ENCODE peak calls at places on chromosome X, in five cellular contexts. One of them, this sample, is unnamed.

GRCh38 chrX:56314334-56314733 is 82.2 kb downstream of the KLF8 start:
- DNase-seq in astrocyte: no peak
- DNase-seq in fibroblast of lung: no peak
- DNase-seq in cardiac muscle cell: no peak
- DNase-seq in Peyer's patch: no peak
- DNase-seq in this sample: no peak

GRCh38 chrX:132023896-132024386 is 839 bp downstream of the STK26 start:
- DNase-seq in astrocyte: no peak
- DNase-seq in fibroblast of lung: no peak
- DNase-seq in cardiac muscle cell: no peak
- DNase-seq in Peyer's patch: no peak
- DNase-seq in this sample: no peak

GRCh38 chrX:7086384-7086783 is 61.1 kb upstream of the STS start:
- DNase-seq in astrocyte: peak; percentile 23
- DNase-seq in fibroblast of lung: no peak
- DNase-seq in cardiac muscle cell: no peak
- DNase-seq in Peyer's patch: no peak
- DNase-seq in this sample: no peak

GRCh38 chrX:110341189-110342035 is 17.2 kb upstream of the RTL9 start:
- DNase-seq in astrocyte: peak; percentile 84
- DNase-seq in fibroblast of lung: peak; percentile 83
- DNase-seq in cardiac muscle cell: peak; percentile 74
- DNase-seq in Peyer's patch: no peak
- DNase-seq in this sample: no peak

GRCh38 chrX:349702-350101 is 31.1 kb upstream of the GTPBP6 start:
- DNase-seq in astrocyte: no peak
- DNase-seq in fibroblast of lung: no peak
- DNase-seq in cardiac muscle cell: no peak
- DNase-seq in Peyer's patch: no peak
- DNase-seq in this sample: no peak

GRCh38 chrX:75086731-75087195 is 69.3 kb downstream of the ABCB7 start:
- DNase-seq in astrocyte: no peak
- DNase-seq in fibroblast of lung: peak; percentile 51
- DNase-seq in cardiac muscle cell: peak; percentile 56
- DNase-seq in Peyer's patch: no peak
- DNase-seq in this sample: no peak

GRCh38 chrX:52576946-52577345 is 60.1 kb upstream of the XAGE1B start:
- DNase-seq in astrocyte: no peak
- DNase-seq in fibroblast of lung: no peak
- DNase-seq in cardiac muscle cell: no peak
- DNase-seq in Peyer's patch: no peak
- DNase-seq in this sample: peak; percentile 26

GRCh38 chrX:317424-318067 is 1.1 kb downstream of the GTPBP6 start:
- DNase-seq in astrocyte: no peak
- DNase-seq in fibroblast of lung: no peak
- DNase-seq in cardiac muscle cell: no peak
- DNase-seq in Peyer's patch: no peak
- DNase-seq in this sample: no peak

GRCh38 chrX:140432328-140433025 is 72.4 kb downstream of the SOX3 start:
- DNase-seq in astrocyte: peak; percentile 31
- DNase-seq in fibroblast of lung: peak; percentile 24
- DNase-seq in cardiac muscle cell: no peak
- DNase-seq in Peyer's patch: no peak
- DNase-seq in this sample: no peak

GRCh38 chrX:134998246-134998645 is 7.5 kb downstream of the SMIM10 start:
- DNase-seq in astrocyte: no peak
- DNase-seq in fibroblast of lung: no peak
- DNase-seq in cardiac muscle cell: no peak
- DNase-seq in Peyer's patch: no peak
- DNase-seq in this sample: no peak

GRCh38 chrX:147978931-147979330 is 2.2 kb upstream of the FMR1NB start:
- DNase-seq in astrocyte: no peak
- DNase-seq in fibroblast of lung: no peak
- DNase-seq in cardiac muscle cell: no peak
- DNase-seq in Peyer's patch: no peak
- DNase-seq in this sample: no peak

GRCh38 chrX:43493751-43494150 is 162.3 kb upstream of the MAOA start:
- DNase-seq in astrocyte: no peak
- DNase-seq in fibroblast of lung: peak; percentile 3
- DNase-seq in cardiac muscle cell: peak; percentile 1
- DNase-seq in Peyer's patch: no peak
- DNase-seq in this sample: no peak

GRCh38 chrX:35622601-35623000 is 175.5 kb upstream of the MAGEB16 start:
- DNase-seq in astrocyte: no peak
- DNase-seq in fibroblast of lung: no peak
- DNase-seq in cardiac muscle cell: no peak
- DNase-seq in Peyer's patch: no peak
- DNase-seq in this sample: no peak

GRCh38 chrX:21398424-21398823 is 24.2 kb downstream of the CNKSR2 start:
- DNase-seq in astrocyte: peak; percentile 10
- DNase-seq in fibroblast of lung: no peak
- DNase-seq in cardiac muscle cell: no peak
- DNase-seq in Peyer's patch: no peak
- DNase-seq in this sample: no peak

GRCh38 chrX:78555401-78555980 is 103.6 kb downstream of the RTL3 start:
- DNase-seq in astrocyte: no peak
- DNase-seq in fibroblast of lung: peak; percentile 2
- DNase-seq in cardiac muscle cell: peak; percentile 6
- DNase-seq in Peyer's patch: no peak
- DNase-seq in this sample: no peak

GRCh38 chrX:19549838-19550237 is 34.5 kb upstream of the MAP3K15 start:
- DNase-seq in astrocyte: no peak
- DNase-seq in fibroblast of lung: no peak
- DNase-seq in cardiac muscle cell: no peak
- DNase-seq in Peyer's patch: no peak
- DNase-seq in this sample: no peak

GRCh38 chrX:21606037-21606436 is 52.1 kb downstream of the KLHL34 start:
- DNase-seq in astrocyte: no peak
- DNase-seq in fibroblast of lung: peak; percentile 42
- DNase-seq in cardiac muscle cell: no peak
- DNase-seq in Peyer's patch: no peak
- DNase-seq in this sample: no peak

GRCh38 chrX:99777912-99778311 is 632.2 kb downstream of the PCDH19 start:
- DNase-seq in astrocyte: no peak
- DNase-seq in fibroblast of lung: no peak
- DNase-seq in cardiac muscle cell: no peak
- DNase-seq in Peyer's patch: no peak
- DNase-seq in this sample: no peak

GRCh38 chrX:48736303-48736702 is 25.2 kb upstream of the GLOD5 start:
- DNase-seq in astrocyte: no peak
- DNase-seq in fibroblast of lung: no peak
- DNase-seq in cardiac muscle cell: no peak
- DNase-seq in Peyer's patch: no peak
- DNase-seq in this sample: no peak

GRCh38 chrX:46198858-46199257 is 346.4 kb downstream of the ZNF674 start:
- DNase-seq in astrocyte: no peak
- DNase-seq in fibroblast of lung: peak; percentile 6
- DNase-seq in cardiac muscle cell: no peak
- DNase-seq in Peyer's patch: no peak
- DNase-seq in this sample: no peak

GRCh38 chrX:119237526-119238035 is 1.5 kb downstream of the PGRMC1 start:
- DNase-seq in astrocyte: no peak
- DNase-seq in fibroblast of lung: peak; percentile 1
- DNase-seq in cardiac muscle cell: peak; percentile 5
- DNase-seq in Peyer's patch: no peak
- DNase-seq in this sample: no peak

GRCh38 chrX:119238557-119238956 is 2.5 kb downstream of the PGRMC1 start:
- DNase-seq in astrocyte: peak; percentile 13
- DNase-seq in fibroblast of lung: peak; percentile 2
- DNase-seq in cardiac muscle cell: peak; percentile 3
- DNase-seq in Peyer's patch: no peak
- DNase-seq in this sample: no peak

GRCh38 chrX:119235872-119236598 is at the start of gene PGRMC1:
- DNase-seq in astrocyte: peak; percentile 51
- DNase-seq in fibroblast of lung: peak; percentile 76
- DNase-seq in cardiac muscle cell: peak; percentile 86
- DNase-seq in Peyer's patch: peak; percentile 87
- DNase-seq in this sample: peak; percentile 91

GRCh38 chrX:119236599-119237525 is 777 bp downstream of the PGRMC1 start:
- DNase-seq in astrocyte: peak; percentile 78
- DNase-seq in fibroblast of lung: peak; percentile 66
- DNase-seq in cardiac muscle cell: peak; percentile 46
- DNase-seq in Peyer's patch: peak; percentile 58
- DNase-seq in this sample: no peak

DNA sequence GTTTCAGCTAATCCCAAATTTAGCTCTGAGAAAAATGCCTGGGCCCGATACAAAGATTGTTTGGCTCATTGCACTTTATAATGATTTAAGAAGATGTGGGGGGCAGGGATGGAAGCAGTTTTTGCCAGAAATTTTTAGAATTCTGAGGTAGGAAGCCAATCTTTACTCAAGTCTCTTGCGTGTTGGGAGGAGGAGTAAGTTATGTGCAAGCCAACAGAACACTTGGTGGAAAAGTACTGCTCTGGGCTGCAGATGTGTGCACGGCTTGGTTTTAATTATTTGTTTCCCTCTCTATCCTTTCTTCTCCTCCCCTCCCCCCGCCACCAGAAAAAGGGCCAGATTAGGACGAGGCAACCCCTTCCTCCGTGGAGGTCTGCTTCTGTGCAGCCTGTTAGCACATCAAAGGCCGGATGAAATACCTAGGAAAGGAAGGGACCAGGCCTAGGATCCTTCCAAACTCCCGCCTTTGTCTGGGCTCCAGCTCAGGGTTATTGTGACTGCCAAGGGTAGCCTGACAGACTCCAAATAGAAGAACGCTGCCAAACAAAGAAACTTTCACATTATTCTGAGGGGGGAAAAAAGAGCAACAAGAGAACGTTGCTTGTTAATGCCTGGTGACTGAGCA is 1.0 kb upstream of the PGRMC1 start:
- DNase-seq in astrocyte: no peak
- DNase-seq in fibroblast of lung: peak; percentile 1
- DNase-seq in cardiac muscle cell: peak; percentile 41
- DNase-seq in Peyer's patch: no peak
- DNase-seq in this sample: no peak
- H3K4me3 ChIP-seq in astrocyte: no peak overlapping the region
- H3K4me3 ChIP-seq in fibroblast of lung: no peak overlapping the region
- H3K4me3 ChIP-seq in cardiac muscle cell: no peak overlapping the region
- H3K4me3 ChIP-seq in Peyer's patch: no peak overlapping the region
- H3K4me3 ChIP-seq in this sample: peak overlapping the region; percentile 80

GRCh38 chrX:9533611-9534010 is 68.8 kb downstream of the TBL1X start:
- DNase-seq in astrocyte: no peak
- DNase-seq in fibroblast of lung: no peak
- DNase-seq in cardiac muscle cell: no peak
- DNase-seq in Peyer's patch: no peak
- DNase-seq in this sample: no peak

GRCh38 chrX:9528498-9528897 is 63.6 kb downstream of the TBL1X start:
- DNase-seq in astrocyte: no peak
- DNase-seq in fibroblast of lung: no peak
- DNase-seq in cardiac muscle cell: no peak
- DNase-seq in Peyer's patch: no peak
- DNase-seq in this sample: no peak

GRCh38 chrX:9529223-9529622 is 64.4 kb downstream of the TBL1X start:
- DNase-seq in astrocyte: no peak
- DNase-seq in fibroblast of lung: no peak
- DNase-seq in cardiac muscle cell: no peak
- DNase-seq in Peyer's patch: no peak
- DNase-seq in this sample: no peak

GRCh38 chrX:9532349-9532748 is 67.5 kb downstream of the TBL1X start:
- DNase-seq in astrocyte: peak; percentile 33
- DNase-seq in fibroblast of lung: no peak
- DNase-seq in cardiac muscle cell: peak; percentile 80
- DNase-seq in Peyer's patch: no peak
- DNase-seq in this sample: no peak

DNA sequence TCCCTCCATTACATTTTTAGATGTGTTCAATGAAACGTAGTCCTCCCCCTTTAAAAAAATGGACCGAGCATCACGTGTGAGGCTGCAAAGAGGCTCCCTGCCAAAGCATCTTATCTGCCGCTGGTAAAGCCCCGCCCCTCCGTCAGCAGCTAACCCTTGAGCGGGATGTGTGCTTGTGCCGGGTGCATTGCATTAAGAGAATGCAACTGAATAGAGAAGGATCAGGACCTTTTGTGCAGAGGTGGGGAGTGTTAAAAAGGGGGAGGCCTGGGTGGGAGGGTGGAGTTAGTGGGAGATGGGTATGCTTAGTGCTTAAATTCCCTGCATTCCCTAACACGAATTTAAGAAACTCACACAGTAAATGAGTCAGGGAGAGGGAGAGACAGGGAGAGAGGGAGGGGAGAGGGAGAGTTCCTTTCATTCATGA is 66.0 kb downstream of the TBL1X start:
- DNase-seq in astrocyte: peak; percentile 82
- DNase-seq in fibroblast of lung: peak; percentile 94
- DNase-seq in cardiac muscle cell: peak; percentile 96
- DNase-seq in Peyer's patch: peak; percentile 52
- DNase-seq in this sample: no peak
- H3K4me1 ChIP-seq in astrocyte: peaks cover 32% of the 10 kb centered on the region
- H3K4me1 ChIP-seq in fibroblast of lung: peaks cover 15% of the 10 kb centered on the region
- H3K4me1 ChIP-seq in cardiac muscle cell: peaks cover 36% of the 10 kb centered on the region
- H3K4me1 ChIP-seq in Peyer's patch: no peaks in the 10 kb centered on the region
- H3K4me1 ChIP-seq in this sample: peaks cover 27% of the 10 kb centered on the region

GRCh38 chrX:28016823-28017222 is 35.6 kb upstream of the DCAF8L1 start:
- DNase-seq in astrocyte: no peak
- DNase-seq in fibroblast of lung: no peak
- DNase-seq in cardiac muscle cell: no peak
- DNase-seq in Peyer's patch: no peak
- DNase-seq in this sample: no peak

GRCh38 chrX:28015993-28016392 is 34.7 kb upstream of the DCAF8L1 start:
- DNase-seq in astrocyte: no peak
- DNase-seq in fibroblast of lung: no peak
- DNase-seq in cardiac muscle cell: no peak
- DNase-seq in Peyer's patch: no peak
- DNase-seq in this sample: no peak

GRCh38 chrX:28010875-28011274 is 29.6 kb upstream of the DCAF8L1 start:
- DNase-seq in astrocyte: no peak
- DNase-seq in fibroblast of lung: no peak
- DNase-seq in cardiac muscle cell: no peak
- DNase-seq in Peyer's patch: no peak
- DNase-seq in this sample: no peak
- H3K4me3 ChIP-seq in astrocyte: no peak overlapping the region
- H3K4me3 ChIP-seq in fibroblast of lung: no peak overlapping the region
- H3K4me3 ChIP-seq in cardiac muscle cell: no peak overlapping the region
- H3K4me3 ChIP-seq in Peyer's patch: no peak overlapping the region
- H3K4me3 ChIP-seq in this sample: no peak overlapping the region

GRCh38 chrX:104450316-104450715 is 115.7 kb upstream of the IL1RAPL2 start:
- DNase-seq in astrocyte: no peak
- DNase-seq in fibroblast of lung: no peak
- DNase-seq in cardiac muscle cell: no peak
- DNase-seq in Peyer's patch: no peak
- DNase-seq in this sample: no peak

DNA sequence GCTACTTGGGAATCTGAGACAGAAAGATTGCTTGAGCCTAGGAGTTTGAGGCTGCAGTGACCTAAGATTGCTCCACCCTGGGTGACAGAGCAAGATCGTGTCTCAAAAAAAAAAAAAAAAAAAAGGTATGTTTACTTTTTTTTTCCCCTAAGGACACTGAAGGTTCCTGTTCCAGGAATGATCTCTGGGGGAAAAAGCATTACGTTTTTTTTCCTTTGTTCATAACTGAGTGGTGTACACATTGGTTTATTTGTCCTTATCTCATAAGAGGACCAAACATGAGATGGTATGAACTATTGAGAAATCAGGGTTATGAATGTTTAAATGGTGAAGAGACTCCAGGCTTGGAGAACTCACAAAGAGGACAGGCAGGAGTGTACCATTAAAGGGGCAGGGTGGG is 120.4 kb upstream of the IL1RAPL2 start:
- DNase-seq in astrocyte: no peak
- DNase-seq in fibroblast of lung: no peak
- DNase-seq in cardiac muscle cell: no peak
- DNase-seq in Peyer's patch: no peak
- DNase-seq in this sample: no peak
- H3K4me1 ChIP-seq in astrocyte: no peaks in the 10 kb centered on the region
- H3K4me1 ChIP-seq in fibroblast of lung: no peaks in the 10 kb centered on the region
- H3K4me1 ChIP-seq in cardiac muscle cell: no peaks in the 10 kb centered on the region
- H3K4me1 ChIP-seq in Peyer's patch: no peaks in the 10 kb centered on the region
- H3K4me1 ChIP-seq in this sample: no peaks in the 10 kb centered on the region